ENCODE peak calls at places on chromosomes 3 and 15, in five cellular contexts. A is psoas muscle, G is Peyer's patch, D is uterus, T is SK-N-SH. P is an unnamed sample. For H3K27me3 and H3K4me1, the result is how much of the 10 kb centered on the place peaks cover.

GRCh38 chr3:113769551-113769950 is 22.7 kb downstream of the ATP6V1A start:
- DNase-seq in A (no peak), G (no peak), D (no peak), T (peak), P (no peak)

GRCh38 chr3:184262166-184262926 is 993 bp upstream of the CAMK2N2 start:
- DNase-seq in A (peak), G (no peak), D (no peak), T (peak), P (no peak)

GRCh38 chr3:130789678-130790340 is 43.2 kb upstream of the PIK3R4 start:
- DNase-seq in A (no peak), G (peak), D (no peak), T (no peak), P (no peak)

GRCh38 chr3:52495096-52495495 is at the start of gene STAB1:
- DNase-seq in A (peak), G (peak), D (peak), T (no peak), P (no peak)

GRCh38 chr15:38868326-38869114 is 303.9 kb upstream of the RASGRP1 start:
- DNase-seq in A (peak), G (peak), D (no peak), T (no peak), P (no peak)

GRCh38 chr3:128369881-128370642 is 96.6 kb downstream of the DNAJB8 start:
- DNase-seq in A (no peak), G (no peak), D (no peak), T (no peak), P (no peak)

GRCh38 chr15:37880009-37880834 is 54.2 kb upstream of the TMCO5A start:
- DNase-seq in A (no peak), G (no peak), D (no peak), T (no peak), P (no peak)

GRCh38 chr15:74749832-74750231 is 1.2 kb downstream of the CYP1A2 start:
- DNase-seq in A (no peak), G (no peak), D (no peak), T (no peak), P (no peak)

GRCh38 chr3:177211503-177212277 is 14.4 kb upstream of the TBL1XR1 start:
- DNase-seq in A (no peak), G (peak), D (no peak), T (no peak), P (no peak)

GRCh38 chr15:65740148-65740547 is 51.9 kb downstream of the DENND4A start:
- DNase-seq in A (no peak), G (no peak), D (no peak), T (no peak), P (no peak)

GRCh38 chr15:78209646-78210348 is 24.6 kb downstream of the ACSBG1 start:
- DNase-seq in A (no peak), G (peak), D (no peak), T (no peak), P (no peak)

GRCh38 chr3:195150194-195151118 is 120.5 kb downstream of the XXYLT1 start:
- DNase-seq in A (peak), G (peak), D (peak), T (peak), P (peak)

GRCh38 chr15:24823473-24823872 is 131.3 kb upstream of the SNRPN start:
- DNase-seq in A (no peak), G (no peak), D (no peak), T (peak), P (no peak)

GRCh38 chr3:71796268-71796667 is 11.3 kb upstream of the PROK2 start:
- DNase-seq in A (no peak), G (no peak), D (no peak), T (peak), P (no peak)

GRCh38 chr15:62104846-62105245 is 38.1 kb downstream of the C2CD4A start:
- DNase-seq in A (no peak), G (no peak), D (no peak), T (no peak), P (no peak)

GRCh38 chr3:4271834-4272233 is 31.3 kb upstream of the SETMAR start:
- DNase-seq in A (no peak), G (no peak), D (no peak), T (peak), P (no peak)

GRCh38 chr3:197406266-197406665 is 107.9 kb upstream of the DLG1 start:
- DNase-seq in A (no peak), G (no peak), D (no peak), T (peak), P (no peak)

GRCh38 chr3:117036259-117036799 is 326.8 kb downstream of the TUSC7 start:
- DNase-seq in A (no peak), G (peak), D (peak), T (peak), P (no peak)

DNA sequence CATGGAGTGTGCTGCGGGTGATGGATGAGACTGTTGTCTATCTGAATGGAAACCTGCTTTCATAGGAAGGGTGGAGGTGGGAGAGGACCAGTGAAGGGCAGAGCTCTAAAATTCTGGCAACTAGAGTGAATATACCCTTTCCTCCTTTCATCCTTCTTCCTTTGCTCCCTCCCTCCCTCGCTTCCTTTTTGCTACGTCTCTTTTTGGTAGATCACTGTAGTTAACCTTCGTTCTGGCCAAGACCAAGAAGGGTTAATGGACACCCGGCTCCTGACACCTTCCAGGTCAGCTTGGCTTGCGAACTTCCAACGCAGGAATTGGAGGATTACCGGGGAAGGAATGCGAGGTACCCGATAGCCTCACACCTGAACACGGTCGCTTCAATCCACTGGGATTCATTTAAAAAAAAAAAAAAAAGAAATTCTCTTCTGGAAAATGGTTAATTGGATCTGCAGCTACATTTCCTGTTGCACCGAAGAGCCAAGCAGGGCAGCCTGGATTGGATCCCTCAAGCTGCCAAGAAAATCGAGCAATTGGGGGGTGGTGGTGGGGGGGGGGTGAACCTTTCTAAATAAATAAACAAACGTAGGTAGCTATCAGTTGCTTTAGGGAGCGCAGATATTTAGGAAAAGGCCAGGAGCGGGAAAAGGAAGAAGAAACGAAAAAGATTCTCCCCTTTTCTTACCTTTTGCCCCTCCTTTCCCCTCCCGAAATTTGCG is 9.6 kb upstream of the NR2F2 start:
- DNase-seq in A (no peak), G (no peak), D (no peak), T (no peak), P (no peak)
- H3K27me3 ChIP-seq in A (half or more), G (under half), D (under half), T (half or more), P (half or more)

DNA sequence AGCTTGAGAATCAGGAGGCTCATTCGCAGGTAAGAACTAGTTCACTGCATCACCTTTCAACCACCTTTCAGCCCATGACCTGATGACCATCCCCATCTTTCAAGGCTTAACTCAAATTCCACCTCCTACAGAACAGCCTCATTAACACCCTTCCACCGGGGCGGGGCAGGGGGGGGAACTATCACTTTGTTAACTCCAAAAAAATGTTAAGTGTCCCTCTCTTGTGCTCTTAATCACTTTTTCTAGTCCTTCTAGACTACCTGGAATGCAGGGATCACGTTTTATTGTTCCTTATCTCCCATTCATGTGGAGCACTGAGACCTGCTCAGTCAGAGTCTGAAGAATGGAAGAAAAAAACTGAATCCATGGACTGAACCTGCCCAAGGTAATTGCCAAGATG is 51.8 kb downstream of the ATP13A4 start:
- DNase-seq in A (no peak), G (no peak), D (no peak), T (no peak), P (no peak)
- H3K4me1 ChIP-seq in A (under half), G (under half), D (under half), T (under half), P (under half)

GRCh38 chr3:112117415-112117814 is 15.6 kb downstream of the GCSAM start:
- DNase-seq in A (no peak), G (no peak), D (no peak), T (no peak), P (no peak)
- H3K27me3 ChIP-seq in A (under half), G (under half), D (under half), T (under half), P (under half)

DNA sequence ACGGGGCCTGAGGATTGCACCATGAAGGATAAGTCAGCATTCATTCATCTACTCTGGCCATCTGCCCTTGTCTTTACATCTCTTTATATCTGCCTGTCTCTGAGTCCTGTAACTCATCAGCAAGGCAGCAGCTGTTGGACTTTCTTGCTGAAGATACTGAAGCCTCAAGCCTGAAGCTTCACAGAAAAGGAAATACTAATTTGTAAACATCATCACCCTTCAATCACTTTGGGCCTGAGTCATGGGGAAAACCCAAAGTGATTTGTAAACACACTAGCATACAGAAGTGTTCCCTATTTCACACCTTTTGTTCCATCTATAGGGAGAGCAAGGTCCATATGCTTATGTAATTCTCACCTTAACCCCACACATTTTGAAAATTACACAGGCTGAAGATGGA is 928.2 kb downstream of the EPHA3 start:
- DNase-seq in A (no peak), G (no peak), D (no peak), T (no peak), P (no peak)
- H3K4me1 ChIP-seq in A (under half), G (under half), D (under half), T (under half), P (under half)

DNA sequence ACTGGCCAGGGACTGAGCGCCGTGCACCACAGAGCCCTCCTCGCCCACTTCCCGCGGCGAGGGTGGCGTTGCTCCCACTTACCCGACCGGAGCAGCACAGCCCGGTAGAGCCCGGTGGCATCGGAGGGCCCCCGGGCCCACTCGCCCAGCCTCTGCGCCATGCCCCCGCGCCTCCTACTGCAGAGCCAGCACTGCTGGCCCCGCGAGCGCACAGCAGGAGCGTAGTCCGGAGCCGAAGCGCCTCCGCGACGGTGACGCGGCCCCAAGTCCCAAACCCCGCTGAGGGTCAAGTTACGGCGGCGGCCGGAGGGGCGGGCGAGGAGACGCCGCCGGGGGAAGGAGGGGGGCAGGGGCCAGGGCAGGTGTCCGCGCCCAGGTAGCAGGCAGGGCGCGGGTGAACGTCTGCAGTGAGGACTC is 9.6 kb upstream of the FAM107A start:
- DNase-seq in A (no peak), G (no peak), D (no peak), T (no peak), P (no peak)
- H3K27me3 ChIP-seq in A (under half), G (under half), D (under half), T (under half), P (under half)

DNA sequence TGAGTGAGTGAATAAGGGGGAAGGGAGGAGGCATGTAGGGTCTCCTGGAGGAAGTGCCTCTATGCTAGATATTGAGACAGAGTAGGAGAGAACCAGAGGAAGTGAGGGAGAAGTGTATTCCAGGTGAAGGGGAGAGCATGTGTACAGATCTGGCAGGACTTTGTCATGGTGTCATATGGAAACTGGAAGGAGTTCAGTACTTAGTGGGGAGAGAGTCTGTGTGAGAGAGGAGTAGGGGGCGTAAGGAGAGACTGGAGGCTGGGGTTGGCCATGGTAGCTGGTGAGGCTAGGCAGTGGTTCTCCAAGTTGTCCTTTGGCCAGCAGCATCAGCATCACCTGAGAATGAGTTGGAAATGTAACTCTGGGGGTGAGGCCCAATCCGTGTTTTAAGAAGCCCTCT is 29.6 kb upstream of the EPHB1 start:
- DNase-seq in A (no peak), G (no peak), D (no peak), T (no peak), P (no peak)
- H3K4me1 ChIP-seq in A (under half), G (under half), D (under half), T (under half), P (under half)

GRCh38 chr3:171326717-171327440 is 133.3 kb downstream of the TNIK start:
- DNase-seq in A (no peak), G (no peak), D (no peak), T (no peak), P (no peak)

GRCh38 chr3:171329759-171330158 is 130.4 kb downstream of the TNIK start:
- DNase-seq in A (no peak), G (no peak), D (no peak), T (no peak), P (no peak)

GRCh38 chr3:171328419-171329082 is 131.7 kb downstream of the TNIK start:
- DNase-seq in A (no peak), G (peak), D (no peak), T (no peak), P (no peak)

GRCh38 chr3:171330936-171331335 is 129.3 kb downstream of the TNIK start:
- DNase-seq in A (no peak), G (no peak), D (no peak), T (no peak), P (no peak)

DNA sequence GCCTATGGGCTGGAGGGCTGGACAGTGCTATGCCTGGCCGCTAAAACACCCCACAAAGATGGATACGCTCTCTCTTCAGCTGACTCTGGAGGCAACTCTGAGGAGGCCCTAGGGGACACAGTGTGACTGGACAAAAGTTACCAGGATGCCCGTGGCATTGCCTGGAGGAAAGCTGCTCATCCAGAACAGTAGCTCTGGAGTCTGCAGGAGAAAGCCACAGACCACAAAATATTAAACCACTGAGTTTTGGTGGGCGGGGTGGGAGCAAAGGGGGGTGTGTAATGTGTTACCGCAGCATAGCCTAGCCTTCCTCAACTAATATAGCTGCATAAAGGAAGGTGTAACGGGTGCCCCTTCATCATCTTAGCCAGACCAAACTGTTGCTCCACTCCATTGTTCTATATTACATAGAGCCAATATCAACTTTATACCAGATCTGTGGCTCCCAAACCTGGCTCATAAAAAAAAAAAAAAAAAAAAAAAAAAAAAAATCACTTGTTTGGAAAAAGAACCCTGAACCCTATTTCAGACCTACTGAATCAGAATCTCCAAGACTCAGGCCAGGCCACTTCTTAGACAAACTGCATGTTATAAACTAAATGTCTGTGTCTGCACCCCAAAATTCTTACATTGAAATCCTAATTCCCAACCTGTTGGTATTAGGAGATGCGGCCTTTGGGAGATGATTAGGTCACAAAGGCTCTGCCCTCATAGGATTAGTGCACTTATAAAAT is 132.6 kb downstream of the TNIK start:
- DNase-seq in A (no peak), G (no peak), D (no peak), T (no peak), P (no peak)
- H3K27me3 ChIP-seq in A (under half), G (under half), D (under half), T (under half), P (under half)

DNA sequence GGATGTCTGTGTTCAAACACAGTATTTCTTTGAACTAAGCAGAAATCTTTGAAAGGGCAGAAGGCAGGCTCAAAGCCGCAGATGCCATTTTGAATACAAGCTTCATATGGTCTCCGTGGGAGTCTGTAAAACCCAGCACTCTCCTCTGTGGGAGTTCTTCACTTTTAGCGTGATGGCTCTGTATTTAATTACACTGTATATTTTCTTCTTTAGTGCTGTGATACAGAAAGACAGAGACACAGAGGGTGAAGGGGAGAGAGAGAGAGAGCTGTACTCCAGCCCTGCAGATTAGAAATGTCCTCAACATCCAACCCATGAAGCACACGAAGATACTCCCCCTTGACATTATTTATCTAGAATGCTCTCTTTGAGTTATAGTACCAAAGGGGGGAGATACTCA is 752.6 kb upstream of the NR2F2 start:
- DNase-seq in A (no peak), G (no peak), D (no peak), T (no peak), P (no peak)
- H3K4me1 ChIP-seq in A (under half), G (under half), D (under half), T (under half), P (under half)

GRCh38 chr15:96350321-96350720 is 19.8 kb downstream of the NR2F2 start:
- DNase-seq in A (no peak), G (no peak), D (no peak), T (no peak), P (no peak)

GRCh38 chr15:96353378-96353930 is 23.0 kb downstream of the NR2F2 start:
- DNase-seq in A (no peak), G (peak), D (no peak), T (no peak), P (no peak)

GRCh38 chr15:96352594-96353377 is 22.3 kb downstream of the NR2F2 start:
- DNase-seq in A (no peak), G (peak), D (no peak), T (no peak), P (no peak)

GRCh38 chr15:96350884-96351639 is 20.6 kb downstream of the NR2F2 start:
- DNase-seq in A (no peak), G (no peak), D (no peak), T (no peak), P (no peak)

GRCh38 chr15:96351801-96352593 is 21.5 kb downstream of the NR2F2 start:
- DNase-seq in A (no peak), G (peak), D (peak), T (no peak), P (peak)
- H3K27me3 ChIP-seq in A (under half), G (under half), D (under half), T (half or more), P (under half)

P was measured in left lung.